ENCODE peak calls at places on chromosomes 3 and 15, in six cellular contexts. J is HepG2, B is A549, G is K562, W is H1, O is GM12878. Z is an unnamed sample.
A peak's percentile ranks its signal among the peaks of the same experiment; 100 is the strongest.

GRCh38 chr15:45919806-45920205 is 285.0 kb downstream of the SQOR start:
- DNase-seq in J (peak; percentile 32), B (peak; percentile 72), G (no peak), W (no peak), O (no peak), Z (no peak)

GRCh38 chr15:101399431-101399830 is 90.1 kb downstream of the PCSK6 start:
- DNase-seq in J (no peak), B (no peak), G (no peak), W (no peak), O (no peak), Z (no peak)

GRCh38 chr3:39107056-39107873 is at the start of the genes GORASP1 and TTC21A:
- DNase-seq in J (peak; percentile 76), B (peak; percentile 82), G (peak; percentile 92), W (no peak), O (no peak), Z (peak; percentile 65)

GRCh38 chr15:38860253-38860652 is 295.6 kb upstream of the RASGRP1 start:
- DNase-seq in J (no peak), B (no peak), G (no peak), W (no peak), O (no peak), Z (no peak)

GRCh38 chr3:99971761-99972160 is 142.5 kb downstream of the FILIP1L start:
- DNase-seq in J (no peak), B (no peak), G (no peak), W (no peak), O (no peak), Z (no peak)

GRCh38 chr3:166788936-166789335 is 591.2 kb downstream of the ZBBX start:
- DNase-seq in J (no peak), B (no peak), G (no peak), W (no peak), O (no peak), Z (no peak)

GRCh38 chr3:8279476-8279875 is 222.1 kb upstream of the LMCD1 start:
- DNase-seq in J (no peak), B (no peak), G (no peak), W (no peak), O (no peak), Z (no peak)

GRCh38 chr3:35492846-35493245 is 146.5 kb upstream of the ARPP21 start:
- DNase-seq in J (no peak), B (no peak), G (no peak), W (no peak), O (no peak), Z (no peak)

GRCh38 chr3:120433662-120434331 is 17.0 kb downstream of the FSTL1 start:
- DNase-seq in J (no peak), B (no peak), G (no peak), W (no peak), O (no peak), Z (no peak)

GRCh38 chr15:90439946-90440345 is 51.9 kb downstream of the IQGAP1 start:
- DNase-seq in J (no peak), B (no peak), G (no peak), W (no peak), O (no peak), Z (no peak)

GRCh38 chr3:18208856-18209255 is 216.3 kb downstream of the SATB1 start:
- DNase-seq in J (no peak), B (no peak), G (peak; percentile 23), W (no peak), O (no peak), Z (no peak)

GRCh38 chr15:84926491-84927220 is 42.2 kb downstream of the SLC28A1 start:
- DNase-seq in J (no peak), B (no peak), G (no peak), W (no peak), O (no peak), Z (no peak)

GRCh38 chr15:83652606-83653204 is 1.2 kb upstream of the ADAMTSL3 start:
- DNase-seq in J (no peak), B (no peak), G (no peak), W (no peak), O (no peak), Z (no peak)

GRCh38 chr3:139953131-139953910 is 18.3 kb downstream of the CLSTN2 start:
- DNase-seq in J (no peak), B (no peak), G (no peak), W (no peak), O (no peak), Z (no peak)

GRCh38 chr3:73029321-73029796 is 32.1 kb upstream of the EBLN2 start:
- DNase-seq in J (peak; percentile 53), B (peak; percentile 43), G (peak; percentile 9), W (no peak), O (no peak), Z (no peak)

GRCh38 chr3:99639579-99639978 is 1.2 kb downstream of the COL8A1 start:
- DNase-seq in J (no peak), B (no peak), G (no peak), W (no peak), O (no peak), Z (no peak)

GRCh38 chr15:22988811-22989210 is 8.6 kb upstream of the CYFIP1 start:
- DNase-seq in J (no peak), B (no peak), G (no peak), W (no peak), O (no peak), Z (no peak)

GRCh38 chr3:171072432-171072831 is 45.9 kb upstream of the SLC2A2 start:
- DNase-seq in J (no peak), B (no peak), G (no peak), W (no peak), O (no peak), Z (no peak)

GRCh38 chr3:87949189-87949878 is 109.5 kb downstream of the CGGBP1 start:
- DNase-seq in J (no peak), B (no peak), G (no peak), W (no peak), O (peak; percentile 67), Z (no peak)

GRCh38 chr15:44593042-44593736 is 56.2 kb downstream of the EIF3J start:
- DNase-seq in J (no peak), B (peak; percentile 11), G (peak; percentile 32), W (no peak), O (no peak), Z (peak; percentile 12)

GRCh38 chr3:196694941-196695848 is 16.9 kb downstream of the CEP19 start:
- DNase-seq in J (no peak), B (no peak), G (no peak), W (no peak), O (no peak), Z (no peak)

GRCh38 chr3:139629033-139629432 is 48.7 kb downstream of the NMNAT3 start:
- DNase-seq in J (peak; percentile 36), B (peak; percentile 28), G (peak; percentile 9), W (no peak), O (no peak), Z (peak; percentile 18)

GRCh38 chr3:63442918-63443317 is 164.8 kb downstream of the SYNPR start:
- DNase-seq in J (no peak), B (no peak), G (no peak), W (no peak), O (no peak), Z (no peak)

GRCh38 chr3:133958071-133958806 is 62.6 kb upstream of the RAB6B start:
- DNase-seq in J (no peak), B (no peak), G (no peak), W (no peak), O (no peak), Z (no peak)

GRCh38 chr3:61560452-61561373 is 658 bp upstream of the PTPRG start:
- DNase-seq in J (peak; percentile 81), B (peak; percentile 46), G (no peak), W (peak; percentile 69), O (no peak), Z (peak; percentile 45)

GRCh38 chr15:77421370-77421700 is 647 bp downstream of the HMG20A start:
- DNase-seq in J (peak; percentile 15), B (peak; percentile 31), G (peak; percentile 34), W (no peak), O (no peak), Z (no peak)

GRCh38 chr3:127149621-127150310 is 43.2 kb upstream of the PRR23E start:
- DNase-seq in J (no peak), B (no peak), G (no peak), W (no peak), O (no peak), Z (no peak)

DNA sequence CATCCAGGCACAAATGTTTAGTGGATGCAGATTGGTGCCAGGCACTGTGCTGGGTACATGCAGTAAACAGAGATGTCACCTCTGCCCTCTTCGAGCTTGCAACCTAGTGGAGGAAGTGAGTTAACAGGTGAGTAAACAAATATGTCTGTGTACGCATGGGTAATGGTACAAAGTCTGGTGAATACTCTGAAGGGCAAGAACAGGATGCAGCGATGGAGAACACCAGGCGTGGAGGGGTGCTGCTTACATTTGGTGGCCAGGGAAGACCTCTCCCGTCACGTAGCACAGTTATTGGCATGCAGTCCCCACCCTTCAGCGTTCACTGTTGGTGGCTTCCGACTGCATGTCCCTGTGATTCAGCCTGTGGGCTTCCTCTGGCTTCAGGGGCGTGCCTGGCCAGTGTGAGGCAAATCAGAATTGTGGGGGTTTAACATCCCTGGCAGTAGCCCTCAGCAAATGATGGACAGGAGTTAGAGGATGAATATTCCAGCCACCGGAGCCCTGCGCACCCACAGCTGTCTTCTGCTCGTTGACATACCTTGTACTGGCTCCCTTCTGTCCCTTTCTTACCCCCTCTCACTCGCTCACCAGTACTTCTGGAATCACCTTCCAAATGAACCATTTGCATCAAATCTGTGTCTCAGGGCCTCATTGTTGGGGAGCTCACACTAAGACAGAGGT is 9.1 kb upstream of the HDAC11 start:
- DNase-seq in J (peak; percentile 96), B (peak; percentile 40), G (no peak), W (no peak), O (no peak), Z (no peak)
- TF ChIP-seq MAX in J (peak; percentile 93), B (no peak), G (no peak), W (no peak), O (no peak), Z (no peak)

GRCh38 chr3:197854596-197855343 is 63.7 kb downstream of the LRCH3 start:
- DNase-seq in J (no peak), B (peak; percentile 32), G (no peak), W (peak; percentile 65), O (no peak), Z (peak; percentile 4)
- TF ChIP-seq CEBPB in J (no peak), B (no peak), G (no peak), W (peak; percentile 86), O (no peak), Z (no peak)

GRCh38 chr3:111936967-111937366 is 41.9 kb upstream of the ABHD10 start:
- DNase-seq in J (no peak), B (no peak), G (no peak), W (no peak), O (no peak), Z (no peak)
- TF ChIP-seq MAX in J (no peak), B (no peak), G (no peak), W (no peak), O (no peak), Z (no peak)

GRCh38 chr3:145963111-145963510 is 197.9 kb downstream of the PLOD2 start:
- DNase-seq in J (no peak), B (no peak), G (no peak), W (no peak), O (no peak), Z (no peak)

DNA sequence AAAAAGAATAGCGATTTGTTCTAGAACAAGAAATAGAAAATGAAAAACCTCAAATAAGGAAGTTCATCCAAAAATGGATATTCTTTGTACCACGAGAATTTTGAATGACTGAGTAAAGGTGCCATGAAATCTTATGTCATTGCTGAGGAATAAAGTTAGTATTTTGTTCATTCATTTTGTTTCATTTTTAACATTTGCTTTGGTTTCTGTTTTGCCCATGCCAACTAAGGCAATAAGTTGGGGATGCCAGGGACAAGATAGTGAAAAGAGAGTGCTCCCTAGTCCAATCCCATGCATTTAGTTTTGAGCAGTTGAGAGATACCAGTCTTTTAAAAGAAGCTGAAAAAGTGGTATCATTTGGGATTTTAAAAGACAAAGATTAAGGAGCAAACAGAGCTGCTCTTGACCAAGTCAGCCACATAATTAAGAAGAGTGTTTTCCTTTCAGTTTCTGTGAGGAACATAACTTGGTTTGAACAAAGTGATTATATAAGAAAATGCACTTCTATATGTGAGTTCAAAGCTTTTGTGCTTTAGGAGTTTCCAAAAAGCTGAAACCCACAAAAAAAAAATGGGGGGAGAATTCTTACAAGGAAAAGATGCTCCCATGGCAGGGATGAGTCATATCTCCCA is 201.4 kb downstream of the PLOD2 start:
- DNase-seq in J (no peak), B (no peak), G (no peak), W (no peak), O (no peak), Z (no peak)
- TF ChIP-seq CEBPB in J (no peak), B (no peak), G (no peak), W (no peak), O (no peak), Z (no peak)

Z was measured in HCT116.